ENCODE peak calls at places on chromosomes 13 and 19, in eight cellular contexts. W, C, L, M, B, O, V and Y are unnamed samples.

GRCh38 chr19:30017172-30017571 is 75.1 kb downstream of the URI1 start:
- DNase-seq in W (peak), C (no peak), L (no peak), M (no peak), B (no peak), O (no peak), V (no peak), Y (no peak)

GRCh38 chr19:29837448-29837961 is 25.7 kb downstream of the CCNE1 start:
- DNase-seq in W (peak), C (no peak), L (peak), M (no peak), B (no peak), O (no peak), V (no peak), Y (no peak)

GRCh38 chr19:4220188-4220587 is 9.1 kb upstream of the EBI3 start:
- DNase-seq in W (no peak), C (no peak), L (no peak), M (no peak), B (no peak), O (no peak), V (no peak), Y (no peak)

GRCh38 chr19:41172297-41173164 is 20.5 kb upstream of the CYP2S1 start:
- DNase-seq in W (no peak), C (no peak), L (no peak), M (no peak), B (no peak), O (no peak), V (no peak), Y (no peak)

GRCh38 chr19:57830071-57830602 is at the start of gene ZNF587B:
- DNase-seq in W (no peak), C (no peak), L (peak), M (peak), B (peak), O (peak), V (no peak), Y (peak)

GRCh38 chr19:33444993-33445751 is 71.7 kb downstream of the CEBPG start:
- DNase-seq in W (no peak), C (no peak), L (no peak), M (no peak), B (no peak), O (no peak), V (no peak), Y (no peak)

GRCh38 chr19:29663861-29664752 is 1.2 kb upstream of the PLEKHF1 start:
- DNase-seq in W (no peak), C (no peak), L (no peak), M (no peak), B (peak), O (no peak), V (no peak), Y (no peak)

GRCh38 chr13:27309967-27310598 is 39.5 kb downstream of the RASL11A start:
- DNase-seq in W (no peak), C (no peak), L (no peak), M (no peak), B (no peak), O (no peak), V (no peak), Y (no peak)